ENCODE peak calls at places on chromosomes 16 and 17, in nine cellular contexts. B is heart right ventricle, S is MM.1S, D is thoracic aorta, H is upper lobe of right lung, X is A549, Z is neural progenitor cell, C is psoas muscle, A is adrenal gland. P is an unnamed sample.

GRCh38 chr17:7384489-7385081 is 3.7 kb downstream of the TNK1 start:
- DNase-seq in H (no peak), B (no peak), D (no peak), A (no peak), Z (no peak), S (no peak), X (no peak), C (no peak), P (no peak)

GRCh38 chr17:41521574-41522261 is 3.0 kb upstream of the KRT15 start:
- DNase-seq in C (no peak), S (no peak), H (peak; percentile 90), A (no peak), D (no peak), B (no peak), X (peak; percentile 76), Z (no peak), P (peak; percentile 86)

GRCh38 chr17:66354981-66355380 is 52.6 kb downstream of the PRKCA start:
- DNase-seq in B (no peak), D (no peak), A (no peak), Z (no peak), S (no peak), C (no peak), H (no peak), X (no peak), P (no peak)

GRCh38 chr16:23359092-23359760 is 57.1 kb downstream of the SCNN1B start:
- DNase-seq in S (no peak), B (no peak), D (no peak), C (no peak), A (no peak), X (no peak), H (no peak), Z (no peak), P (peak; percentile 29)

GRCh38 chr16:13791095-13791494 is 128.9 kb upstream of the ERCC4 start:
- DNase-seq in Z (no peak), X (no peak), H (no peak), D (no peak), B (no peak), C (no peak), S (no peak), A (no peak), P (no peak)

GRCh38 chr16:63983401-63983800 is 1138.5 kb downstream of the CDH11 start:
- DNase-seq in Z (no peak), C (no peak), S (no peak), B (no peak), D (no peak), H (no peak), A (no peak), X (no peak), P (no peak)

GRCh38 chr17:71900830-71901229 is 220.0 kb upstream of the SOX9 start:
- DNase-seq in Z (no peak), X (no peak), B (no peak), A (no peak), H (no peak), C (no peak), S (no peak), D (no peak), P (no peak)

GRCh38 chr16:86198201-86199118 is 299.5 kb downstream of the IRF8 start:
- DNase-seq in S (no peak), A (no peak), C (no peak), D (no peak), Z (peak; percentile 48), X (no peak), B (no peak), H (no peak), P (no peak)

GRCh38 chr17:57902117-57902799 is 52.4 kb upstream of the MRPS23 start:
- DNase-seq in A (no peak), X (no peak), B (no peak), S (no peak), H (no peak), D (no peak), C (no peak), Z (no peak), P (no peak)

GRCh38 chr17:34321981-34322380 is 2.7 kb downstream of the CCL8 start:
- DNase-seq in H (no peak), Z (no peak), B (no peak), A (no peak), C (no peak), S (no peak), D (no peak), X (no peak), P (no peak)

GRCh38 chr16:30017277-30017656 is 5.7 kb upstream of the C16orf92 start:
- DNase-seq in B (no peak), C (no peak), X (no peak), Z (no peak), A (no peak), S (no peak), D (no peak), H (no peak), P (no peak)

GRCh38 chr17:50501054-50501453 is 7.2 kb upstream of the MYCBPAP start:
- DNase-seq in A (no peak), H (no peak), S (peak; percentile 26), Z (no peak), C (no peak), X (no peak), D (no peak), B (no peak), P (no peak)
- TF ChIP-seq CTCF in A (peak; percentile 45), H (peak; percentile 49), S (peak; percentile 12), Z (peak; percentile 53), C (peak; percentile 26), X (peak; percentile 64), D (no peak), B (peak; percentile 27), P (peak; percentile 19)

GRCh38 chr17:10612957-10613744 is 44.0 kb downstream of the MYH3 start:
- DNase-seq in A (no peak), Z (no peak), H (no peak), C (no peak), X (no peak), D (no peak), B (no peak), S (no peak), P (no peak)
- H3K4me3 ChIP-seq in A (no peak overlapping the region), Z (no peak overlapping the region), H (no peak overlapping the region), C (peak overlapping the region; percentile 49), X (no peak overlapping the region), D (no peak overlapping the region), B (no peak overlapping the region), S (no peak overlapping the region), P (no peak overlapping the region)

DNA sequence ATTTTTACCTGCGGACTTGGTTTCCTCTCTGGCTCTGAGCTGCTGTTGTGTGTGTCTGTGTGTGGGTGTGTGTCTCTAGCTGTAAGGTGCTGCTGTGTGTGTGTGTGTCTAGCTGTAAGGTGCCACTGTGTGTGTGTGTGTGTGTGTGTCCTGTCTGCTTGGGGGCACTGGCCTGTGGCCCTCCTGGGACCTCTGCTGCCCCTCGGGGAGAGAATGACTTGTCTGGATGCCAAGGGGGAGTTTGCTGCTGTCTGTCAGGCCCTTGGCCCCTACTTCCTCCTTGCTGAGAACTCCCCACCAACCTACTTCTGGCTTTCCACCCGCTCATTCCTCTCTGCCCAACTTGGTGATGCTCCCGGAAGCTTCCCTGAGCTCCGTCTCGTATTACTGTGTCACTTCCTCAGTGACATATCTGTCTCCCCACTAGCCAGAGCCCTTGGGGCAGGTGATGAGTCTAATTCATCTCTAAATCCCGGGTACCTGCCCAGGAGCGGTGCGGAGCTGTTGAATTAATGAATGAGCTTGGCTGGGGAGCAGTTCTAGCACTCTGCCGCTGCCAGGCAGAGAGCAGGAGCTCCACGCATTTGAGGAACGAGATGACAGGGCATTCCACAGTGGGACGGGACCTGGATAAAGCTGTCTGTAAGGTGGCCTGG is 3.5 kb upstream of the LASP1NB start:
- DNase-seq in C (no peak), A (no peak), H (no peak), Z (no peak), B (no peak), D (no peak), X (no peak), S (no peak), P (peak; percentile 44)
- H3K27ac ChIP-seq in C (peak overlapping the region; percentile 41), A (no peak overlapping the region), H (peak overlapping the region; percentile 60), Z (peak overlapping the region; percentile 88), B (peak overlapping the region; percentile 59), D (peak overlapping the region; percentile 83), X (no peak overlapping the region), S (no peak overlapping the region), P (no peak overlapping the region)

DNA sequence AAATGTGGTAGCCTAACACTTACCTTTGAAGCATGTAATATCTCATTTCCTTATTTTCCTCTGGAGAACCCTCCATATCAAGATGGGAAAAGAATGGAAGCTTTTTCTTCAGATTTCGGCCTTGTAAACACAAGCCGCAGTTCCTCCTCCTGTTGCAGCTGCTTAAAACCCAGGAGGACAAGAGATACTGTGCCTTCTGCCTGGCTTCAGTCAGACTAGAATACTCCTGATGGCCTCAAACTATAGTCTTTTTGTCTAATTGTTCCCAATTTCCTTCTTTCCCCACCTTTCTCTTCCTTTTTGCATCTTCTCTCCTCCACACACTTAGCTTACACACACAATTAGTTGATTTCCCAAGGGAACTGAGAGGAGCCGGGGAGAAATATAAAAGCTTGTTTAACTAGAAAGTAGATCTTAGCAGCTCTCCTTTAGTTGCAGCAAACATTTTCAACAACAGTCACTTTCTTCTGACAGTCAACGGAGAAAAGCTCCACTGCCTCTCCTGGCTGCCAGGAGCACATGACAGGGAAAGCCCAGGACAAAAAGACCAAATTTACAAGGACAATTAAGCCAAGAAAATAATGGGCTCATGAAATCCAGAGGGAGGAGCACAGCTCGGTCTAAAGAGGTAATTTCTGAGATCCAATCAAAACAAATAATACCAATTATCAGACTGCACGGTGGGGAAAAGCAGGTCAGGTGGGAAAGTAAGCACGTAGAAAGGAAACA is 76.4 kb upstream of the C17orf78 start:
- DNase-seq in H (no peak), C (no peak), D (no peak), S (no peak), Z (peak; percentile 72), X (no peak), A (peak; percentile 48), B (no peak), P (no peak)
- TF ChIP-seq CTCF in H (no peak), C (no peak), D (no peak), S (no peak), Z (peak; percentile 29), X (no peak), A (no peak), B (no peak), P (no peak)

DNA sequence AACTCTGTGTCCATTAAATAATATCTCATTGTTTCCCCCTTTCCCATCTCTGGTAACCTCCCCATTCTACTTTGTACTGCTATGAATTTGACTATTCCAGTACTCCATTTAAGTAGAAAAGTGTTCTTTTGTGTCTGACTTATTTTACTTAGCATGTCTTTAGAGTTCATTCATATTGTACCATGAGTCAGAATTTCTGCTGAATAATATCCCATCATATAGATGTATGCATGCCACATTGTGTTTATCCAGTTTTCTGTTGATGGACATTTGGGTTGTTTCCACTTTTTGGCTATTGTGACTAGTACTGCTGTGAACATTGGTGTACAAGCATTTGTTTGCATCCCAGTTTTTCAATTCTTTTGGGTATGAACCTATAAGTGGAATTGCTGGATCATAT is 6.0 kb downstream of the PPM1D start:
- DNase-seq in D (no peak), X (no peak), S (no peak), H (no peak), C (no peak), B (no peak), Z (no peak), A (no peak), P (no peak)
- H3K4me3 ChIP-seq in D (no peak overlapping the region), X (no peak overlapping the region), S (no peak overlapping the region), H (no peak overlapping the region), C (no peak overlapping the region), B (no peak overlapping the region), Z (no peak overlapping the region), A (no peak overlapping the region), P (no peak overlapping the region)

GRCh38 chr17:48441231-48441711 is 11.3 kb upstream of the SKAP1 start:
- DNase-seq in Z (no peak), S (peak; percentile 97), C (no peak), D (no peak), X (no peak), B (no peak), A (no peak), H (no peak), P (no peak)
- H3K27ac ChIP-seq in Z (no peak overlapping the region), S (peak overlapping the region; percentile 87), C (no peak overlapping the region), D (no peak overlapping the region), X (no peak overlapping the region), B (no peak overlapping the region), A (no peak overlapping the region), H (no peak overlapping the region), P (no peak overlapping the region)

P was measured in kidney.